ENCODE peak calls at places on chromosomes 13 and 19, in four cellular contexts. U is endothelial cell, N is NCI-H1105, X is EL. A is an unnamed sample.

GRCh38 chr13:39370048-39370447 is 232.9 kb downstream of the LHFPL6 start:
- DNase-seq in U (no peak), N (no peak), X (no peak), A (no peak)

GRCh38 chr13:39302855-39303254 is 264.6 kb downstream of the NHLRC3 start:
- DNase-seq in U (no peak), N (no peak), X (no peak), A (no peak)

GRCh38 chr13:112981361-112981905 is 12.4 kb downstream of the MCF2L start:
- DNase-seq in U (no peak), N (no peak), X (no peak), A (no peak)

GRCh38 chr13:19860884-19861655 is 2.4 kb downstream of the ZMYM5 start:
- DNase-seq in U (no peak), N (no peak), X (peak; percentile 86), A (peak; percentile 52)

GRCh38 chr19:15107056-15108010 is at the start of gene SYDE1:
- DNase-seq in U (peak; percentile 66), N (no peak), X (peak; percentile 90), A (peak; percentile 35)

GRCh38 chr13:32639502-32640105 is 53.4 kb downstream of the PDS5B start:
- DNase-seq in U (peak; percentile 26), N (peak; percentile 8), X (peak; percentile 61), A (peak; percentile 50)

GRCh38 chr19:38786572-38787265 is 2.3 kb upstream of the LGALS7B start:
- DNase-seq in U (no peak), N (no peak), X (no peak), A (no peak)

GRCh38 chr19:1776606-1777147 is 23.4 kb downstream of the ONECUT3 start:
- DNase-seq in U (no peak), N (no peak), X (no peak), A (no peak)

GRCh38 chr13:39803156-39803555 is 147.7 kb downstream of the COG6 start:
- DNase-seq in U (no peak), N (no peak), X (no peak), A (no peak)

GRCh38 chr19:7833225-7834156 is 3.5 kb downstream of the EVI5L start:
- DNase-seq in U (no peak), N (no peak), X (peak; percentile 74), A (peak; percentile 47)

GRCh38 chr19:51002542-51003311 is 1.3 kb upstream of the KLK8 start:
- DNase-seq in U (no peak), N (no peak), X (peak; percentile 21), A (no peak)

GRCh38 chr19:45901432-45901903 is 945 bp downstream of the MYPOP start:
- DNase-seq in U (no peak), N (no peak), X (peak; percentile 23), A (no peak)

GRCh38 chr19:34220472-34221063 is 33.8 kb upstream of the GARRE1 start:
- DNase-seq in U (peak; percentile 66), N (peak; percentile 34), X (peak; percentile 68), A (peak; percentile 36)

A was measured in astrocyte.